ENCODE peak calls at places on chromosomes 7 and 10, in five cellular contexts. One of them, this sample, is unnamed.

GRCh38 chr10:131683941-131684340 is 216.9 kb upstream of the PPP2R2D start:
- DNase-seq in neuronal stem cell: no peak
- DNase-seq in mesenchymal stem cell: no peak
- DNase-seq in H1: no peak
- DNase-seq in trophoblast cell: no peak
- DNase-seq in this sample: no peak

GRCh38 chr7:139943391-139943790 is 114.3 kb downstream of the TBXAS1 start:
- DNase-seq in neuronal stem cell: no peak
- DNase-seq in mesenchymal stem cell: no peak
- DNase-seq in H1: no peak
- DNase-seq in trophoblast cell: no peak
- DNase-seq in this sample: no peak

GRCh38 chr10:124875596-124875995 is 66.3 kb upstream of the ZRANB1 start:
- DNase-seq in neuronal stem cell: no peak
- DNase-seq in mesenchymal stem cell: peak
- DNase-seq in H1: no peak
- DNase-seq in trophoblast cell: no peak
- DNase-seq in this sample: no peak

GRCh38 chr10:73906524-73907447 is 4.1 kb upstream of the PLAU start:
- DNase-seq in neuronal stem cell: peak
- DNase-seq in mesenchymal stem cell: peak
- DNase-seq in H1: peak
- DNase-seq in trophoblast cell: peak
- DNase-seq in this sample: peak

GRCh38 chr10:132877473-132877872 is 64.9 kb downstream of the CFAP46 start:
- DNase-seq in neuronal stem cell: no peak
- DNase-seq in mesenchymal stem cell: no peak
- DNase-seq in H1: no peak
- DNase-seq in trophoblast cell: no peak
- DNase-seq in this sample: no peak

GRCh38 chr7:46215987-46216567 is 295.0 kb upstream of the IGFBP3 start:
- DNase-seq in neuronal stem cell: peak
- DNase-seq in mesenchymal stem cell: no peak
- DNase-seq in H1: no peak
- DNase-seq in trophoblast cell: peak
- DNase-seq in this sample: peak

GRCh38 chr7:28549998-28550397 is 137.7 kb downstream of the CREB5 start:
- DNase-seq in neuronal stem cell: no peak
- DNase-seq in mesenchymal stem cell: no peak
- DNase-seq in H1: no peak
- DNase-seq in trophoblast cell: no peak
- DNase-seq in this sample: no peak

GRCh38 chr7:39948375-39948774 is 1.7 kb upstream of the CDK13 start:
- DNase-seq in neuronal stem cell: no peak
- DNase-seq in mesenchymal stem cell: no peak
- DNase-seq in H1: no peak
- DNase-seq in trophoblast cell: no peak
- DNase-seq in this sample: no peak

GRCh38 chr7:41809487-41810257 is 106.8 kb upstream of the INHBA start:
- DNase-seq in neuronal stem cell: no peak
- DNase-seq in mesenchymal stem cell: peak
- DNase-seq in H1: no peak
- DNase-seq in trophoblast cell: no peak
- DNase-seq in this sample: no peak

GRCh38 chr7:107563072-107563760 is 504 bp downstream of the COG5 start:
- DNase-seq in neuronal stem cell: no peak
- DNase-seq in mesenchymal stem cell: no peak
- DNase-seq in H1: no peak
- DNase-seq in trophoblast cell: peak
- DNase-seq in this sample: no peak

GRCh38 chr7:90403174-90404113 is at the start of gene CLDN12:
- DNase-seq in neuronal stem cell: peak
- DNase-seq in mesenchymal stem cell: peak
- DNase-seq in H1: peak
- DNase-seq in trophoblast cell: peak
- DNase-seq in this sample: peak

GRCh38 chr7:154914580-154915380 is 88.1 kb downstream of the PAXIP1 start:
- DNase-seq in neuronal stem cell: no peak
- DNase-seq in mesenchymal stem cell: no peak
- DNase-seq in H1: no peak
- DNase-seq in trophoblast cell: no peak
- DNase-seq in this sample: peak

GRCh38 chr10:29569778-29570177 is 65.0 kb downstream of the SVIL start:
- DNase-seq in neuronal stem cell: no peak
- DNase-seq in mesenchymal stem cell: no peak
- DNase-seq in H1: no peak
- DNase-seq in trophoblast cell: no peak
- DNase-seq in this sample: no peak

GRCh38 chr7:124387056-124387455 is 354.2 kb upstream of the TMEM229A start:
- DNase-seq in neuronal stem cell: no peak
- DNase-seq in mesenchymal stem cell: no peak
- DNase-seq in H1: no peak
- DNase-seq in trophoblast cell: no peak
- DNase-seq in this sample: no peak

GRCh38 chr10:22491931-22492615 is 146.8 kb downstream of the SPAG6 start:
- DNase-seq in neuronal stem cell: no peak
- DNase-seq in mesenchymal stem cell: no peak
- DNase-seq in H1: no peak
- DNase-seq in trophoblast cell: no peak
- DNase-seq in this sample: no peak

GRCh38 chr7:74575083-74575803 is 82.3 kb upstream of the GTF2I start:
- DNase-seq in neuronal stem cell: no peak
- DNase-seq in mesenchymal stem cell: peak
- DNase-seq in H1: no peak
- DNase-seq in trophoblast cell: peak
- DNase-seq in this sample: no peak

GRCh38 chr7:37920619-37921339 is at the start of gene EPDR1:
- DNase-seq in neuronal stem cell: peak
- DNase-seq in mesenchymal stem cell: peak
- DNase-seq in H1: no peak
- DNase-seq in trophoblast cell: peak
- DNase-seq in this sample: peak

GRCh38 chr7:91789558-91789957 is 90.9 kb downstream of the MTERF1 start:
- DNase-seq in neuronal stem cell: no peak
- DNase-seq in mesenchymal stem cell: no peak
- DNase-seq in H1: no peak
- DNase-seq in trophoblast cell: no peak
- DNase-seq in this sample: no peak

GRCh38 chr7:112880786-112881418 is 90.7 kb upstream of the TMEM168 start:
- DNase-seq in neuronal stem cell: no peak
- DNase-seq in mesenchymal stem cell: no peak
- DNase-seq in H1: no peak
- DNase-seq in trophoblast cell: no peak
- DNase-seq in this sample: no peak

GRCh38 chr10:33661580-33662269 is 327.3 kb upstream of the NRP1 start:
- DNase-seq in neuronal stem cell: no peak
- DNase-seq in mesenchymal stem cell: no peak
- DNase-seq in H1: no peak
- DNase-seq in trophoblast cell: peak
- DNase-seq in this sample: no peak

GRCh38 chr10:42491001-42491592 is 147.3 kb downstream of the ZNF33B start:
- DNase-seq in neuronal stem cell: no peak
- DNase-seq in mesenchymal stem cell: no peak
- DNase-seq in H1: no peak
- DNase-seq in trophoblast cell: peak
- DNase-seq in this sample: no peak

GRCh38 chr7:55538538-55538937 is 33.8 kb downstream of the VOPP1 start:
- DNase-seq in neuronal stem cell: no peak
- DNase-seq in mesenchymal stem cell: peak
- DNase-seq in H1: no peak
- DNase-seq in trophoblast cell: peak
- DNase-seq in this sample: no peak

GRCh38 chr10:101070098-101070497 is 8.3 kb downstream of the KAZALD1 start:
- DNase-seq in neuronal stem cell: no peak
- DNase-seq in mesenchymal stem cell: no peak
- DNase-seq in H1: no peak
- DNase-seq in trophoblast cell: no peak
- DNase-seq in this sample: no peak

GRCh38 chr7:25215694-25216335 is 12.5 kb downstream of the NPVF start:
- DNase-seq in neuronal stem cell: no peak
- DNase-seq in mesenchymal stem cell: no peak
- DNase-seq in H1: no peak
- DNase-seq in trophoblast cell: no peak
- DNase-seq in this sample: peak

GRCh38 chr10:108454793-108455192 is 1290.3 kb upstream of the SORCS1 start:
- DNase-seq in neuronal stem cell: no peak
- DNase-seq in mesenchymal stem cell: no peak
- DNase-seq in H1: no peak
- DNase-seq in trophoblast cell: no peak
- DNase-seq in this sample: no peak

GRCh38 chr7:101947899-101948298 is 130.5 kb downstream of the CUX1 start:
- DNase-seq in neuronal stem cell: no peak
- DNase-seq in mesenchymal stem cell: peak
- DNase-seq in H1: no peak
- DNase-seq in trophoblast cell: no peak
- DNase-seq in this sample: no peak

GRCh38 chr7:47992446-47992845 is 13.0 kb upstream of the HUS1 start:
- DNase-seq in neuronal stem cell: no peak
- DNase-seq in mesenchymal stem cell: peak
- DNase-seq in H1: no peak
- DNase-seq in trophoblast cell: no peak
- DNase-seq in this sample: no peak

GRCh38 chr7:47991270-47991669 is 11.9 kb upstream of the HUS1 start:
- DNase-seq in neuronal stem cell: no peak
- DNase-seq in mesenchymal stem cell: no peak
- DNase-seq in H1: no peak
- DNase-seq in trophoblast cell: no peak
- DNase-seq in this sample: no peak

GRCh38 chr7:47991741-47992311 is 12.4 kb upstream of the HUS1 start:
- DNase-seq in neuronal stem cell: peak
- DNase-seq in mesenchymal stem cell: peak
- DNase-seq in H1: peak
- DNase-seq in trophoblast cell: peak
- DNase-seq in this sample: peak

GRCh38 chr7:47990592-47990991 is 11.2 kb upstream of the HUS1 start:
- DNase-seq in neuronal stem cell: no peak
- DNase-seq in mesenchymal stem cell: no peak
- DNase-seq in H1: no peak
- DNase-seq in trophoblast cell: no peak
- DNase-seq in this sample: no peak

GRCh38 chr7:47988496-47989386 is 9.3 kb upstream of the HUS1 start:
- DNase-seq in neuronal stem cell: no peak
- DNase-seq in mesenchymal stem cell: peak
- DNase-seq in H1: no peak
- DNase-seq in trophoblast cell: peak
- DNase-seq in this sample: peak
- H2BK12ac ChIP-seq in neuronal stem cell: no peak
- H2BK12ac ChIP-seq in mesenchymal stem cell: no peak
- H2BK12ac ChIP-seq in H1: no peak
- H2BK12ac ChIP-seq in trophoblast cell: no peak
- H2BK12ac ChIP-seq in this sample: no peak

GRCh38 chr7:136103545-136104268 is 126.5 kb upstream of the MTPN start:
- DNase-seq in neuronal stem cell: no peak
- DNase-seq in mesenchymal stem cell: no peak
- DNase-seq in H1: no peak
- DNase-seq in trophoblast cell: no peak
- DNase-seq in this sample: no peak

GRCh38 chr7:136102881-136103280 is 125.7 kb upstream of the MTPN start:
- DNase-seq in neuronal stem cell: no peak
- DNase-seq in mesenchymal stem cell: no peak
- DNase-seq in H1: no peak
- DNase-seq in trophoblast cell: no peak
- DNase-seq in this sample: no peak

GRCh38 chr7:136105191-136105590 is 128.0 kb upstream of the MTPN start:
- DNase-seq in neuronal stem cell: no peak
- DNase-seq in mesenchymal stem cell: no peak
- DNase-seq in H1: no peak
- DNase-seq in trophoblast cell: no peak
- DNase-seq in this sample: no peak

DNA sequence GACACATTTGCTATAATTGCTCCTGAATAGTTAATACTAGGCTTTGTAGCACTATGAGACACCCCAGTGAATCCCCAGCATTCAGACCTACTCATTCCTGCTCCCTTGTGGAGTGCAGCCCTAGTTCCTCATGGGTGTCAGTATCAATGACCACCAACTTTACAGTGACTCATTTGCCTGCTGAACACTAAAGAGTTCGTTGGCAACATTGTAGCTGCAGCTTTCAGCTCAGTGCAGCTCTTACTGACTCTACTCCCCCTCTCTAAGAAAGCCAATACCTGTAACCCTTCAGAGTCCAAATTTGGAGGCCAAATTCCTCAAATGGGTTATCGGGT is 127.1 kb upstream of the MTPN start:
- DNase-seq in neuronal stem cell: no peak
- DNase-seq in mesenchymal stem cell: no peak
- DNase-seq in H1: no peak
- DNase-seq in trophoblast cell: no peak
- DNase-seq in this sample: no peak
- H2BK12ac ChIP-seq in neuronal stem cell: no peak
- H2BK12ac ChIP-seq in mesenchymal stem cell: no peak
- H2BK12ac ChIP-seq in H1: no peak
- H2BK12ac ChIP-seq in trophoblast cell: no peak
- H2BK12ac ChIP-seq in this sample: no peak

DNA sequence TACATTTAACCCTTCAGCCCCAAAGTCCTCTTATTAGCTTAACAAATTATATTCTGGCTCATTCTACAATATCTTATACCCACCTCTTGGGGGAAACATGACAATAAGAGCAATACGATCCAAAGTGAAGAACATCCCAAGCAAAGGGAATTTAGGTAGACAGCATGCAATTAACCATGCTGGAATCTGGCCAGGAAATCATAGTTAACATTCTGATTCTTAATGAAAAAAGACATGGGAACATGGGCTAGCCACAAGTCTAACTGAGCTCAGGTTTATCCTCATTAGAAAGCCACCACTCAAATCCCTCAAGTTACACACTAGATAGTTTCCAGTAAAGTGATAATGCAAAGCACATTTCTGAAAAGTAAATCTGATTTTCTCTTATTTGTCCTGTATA is 242.0 kb upstream of the SLC26A5 start:
- DNase-seq in neuronal stem cell: no peak
- DNase-seq in mesenchymal stem cell: no peak
- DNase-seq in H1: no peak
- DNase-seq in trophoblast cell: no peak
- DNase-seq in this sample: no peak
- H2BK12ac ChIP-seq in neuronal stem cell: no peak
- H2BK12ac ChIP-seq in mesenchymal stem cell: no peak
- H2BK12ac ChIP-seq in H1: no peak
- H2BK12ac ChIP-seq in trophoblast cell: no peak
- H2BK12ac ChIP-seq in this sample: no peak

DNA sequence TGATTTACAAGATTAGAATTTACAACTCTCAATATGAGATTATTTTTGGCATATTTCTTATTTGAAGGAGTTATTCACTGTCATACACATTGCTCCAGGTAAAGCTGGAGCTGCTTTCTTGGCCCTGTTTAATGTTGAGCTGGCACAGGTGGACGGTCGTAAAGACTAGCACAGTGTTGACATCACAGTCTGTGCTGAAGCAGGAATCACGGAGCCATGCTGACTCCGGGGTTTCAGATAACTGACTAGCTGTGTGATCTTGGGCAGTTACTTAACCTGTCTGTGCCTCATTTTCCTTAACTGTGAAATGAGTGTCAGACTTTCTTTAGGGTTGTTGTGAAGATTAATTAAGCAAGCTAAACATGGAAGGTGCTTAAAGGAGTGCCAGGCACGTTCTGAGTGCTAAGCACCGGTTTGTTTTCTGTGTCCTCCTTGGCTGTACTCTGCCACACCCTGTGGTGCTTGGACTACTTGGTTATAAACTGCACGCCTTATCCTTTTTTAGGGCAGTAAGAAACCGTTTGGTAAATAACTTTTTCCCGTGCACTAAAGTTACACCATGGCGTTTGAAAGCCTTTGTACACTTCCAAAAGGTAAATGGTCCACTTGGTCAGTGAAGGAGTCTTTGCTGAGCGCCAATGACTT is 47.7 kb downstream of the DYNC2I1 start:
- DNase-seq in neuronal stem cell: no peak
- DNase-seq in mesenchymal stem cell: no peak
- DNase-seq in H1: no peak
- DNase-seq in trophoblast cell: no peak
- DNase-seq in this sample: no peak
- H2BK12ac ChIP-seq in neuronal stem cell: no peak
- H2BK12ac ChIP-seq in mesenchymal stem cell: no peak
- H2BK12ac ChIP-seq in H1: no peak
- H2BK12ac ChIP-seq in trophoblast cell: no peak
- H2BK12ac ChIP-seq in this sample: no peak